ENCODE peak calls at places on chromosomes 5 and 9, in four cellular contexts. K is HepG2, E is SK-N-SH, N is GM12878. Z is an unnamed sample.

GRCh38 chr9:20790721-20791120 is 106.7 kb downstream of the FOCAD start:
- DNase-seq in K (no peak), E (no peak), N (no peak), Z (no peak)

GRCh38 chr5:96439477-96440184 is 6.6 kb upstream of the PCSK1 start:
- DNase-seq in K (no peak), E (no peak), N (peak; percentile 56), Z (no peak)

GRCh38 chr9:91117959-91118651 is 243.6 kb downstream of the AUH start:
- DNase-seq in K (no peak), E (no peak), N (no peak), Z (peak; percentile 23)

GRCh38 chr5:160649304-160649703 is 202.7 kb downstream of the ATP10B start:
- DNase-seq in K (peak; percentile 5), E (peak; percentile 6), N (no peak), Z (no peak)

GRCh38 chr9:36825179-36825578 is 208.9 kb downstream of the PAX5 start:
- DNase-seq in K (no peak), E (no peak), N (no peak), Z (no peak)

GRCh38 chr9:81565609-81566008 is 123.7 kb downstream of the TLE1 start:
- DNase-seq in K (no peak), E (no peak), N (no peak), Z (no peak)

GRCh38 chr9:23830459-23830805 is 4.4 kb upstream of the ELAVL2 start:
- DNase-seq in K (no peak), E (no peak), N (no peak), Z (no peak)

GRCh38 chr9:11319477-11320060 is 706.8 kb upstream of the PTPRD start:
- DNase-seq in K (no peak), E (peak; percentile 4), N (no peak), Z (no peak)

GRCh38 chr9:38003230-38003629 is 65.8 kb downstream of the SHB start:
- DNase-seq in K (no peak), E (no peak), N (no peak), Z (no peak)

GRCh38 chr5:95861858-95862561 is 39.5 kb upstream of the GLRX start:
- DNase-seq in K (no peak), E (no peak), N (no peak), Z (no peak)

GRCh38 chr9:86675805-86676204 is 271.5 kb downstream of the GAS1 start:
- DNase-seq in K (no peak), E (no peak), N (no peak), Z (no peak)

GRCh38 chr9:90433398-90433890 is 209.2 kb downstream of the DIRAS2 start:
- DNase-seq in K (no peak), E (no peak), N (no peak), Z (peak; percentile 80)

GRCh38 chr9:127447416-127448111 is 3.6 kb downstream of the RPL12 start:
- DNase-seq in K (no peak), E (no peak), N (no peak), Z (no peak)

GRCh38 chr5:75666801-75667200 is 50.4 kb downstream of the POC5 start:
- DNase-seq in K (no peak), E (no peak), N (no peak), Z (no peak)

GRCh38 chr9:91834740-91835139 is 115.3 kb downstream of the ROR2 start:
- DNase-seq in K (no peak), E (no peak), N (no peak), Z (no peak)

GRCh38 chr9:21017092-21017491 is 14.3 kb downstream of the HACD4 start:
- DNase-seq in K (no peak), E (no peak), N (no peak), Z (no peak)

GRCh38 chr5:84362061-84362720 is 22.5 kb downstream of the EDIL3 start:
- DNase-seq in K (no peak), E (no peak), N (no peak), Z (no peak)

GRCh38 chr9:91898451-91899433 is 51.3 kb downstream of the ROR2 start:
- DNase-seq in K (peak; percentile 9), E (peak; percentile 68), N (no peak), Z (no peak)

GRCh38 chr5:110785356-110785755 is 46.5 kb downstream of the SLC25A46 start:
- DNase-seq in K (no peak), E (no peak), N (no peak), Z (no peak)

GRCh38 chr5:172830876-172831662 is 3.0 kb upstream of the ERGIC1 start:
- DNase-seq in K (no peak), E (no peak), N (no peak), Z (no peak)

GRCh38 chr5:96655506-96655905 is 6.7 kb upstream of the CAST start:
- DNase-seq in K (no peak), E (no peak), N (no peak), Z (no peak)

GRCh38 chr5:90962481-90962880 is 403.9 kb downstream of the ADGRV1 start:
- DNase-seq in K (no peak), E (no peak), N (no peak), Z (no peak)

GRCh38 chr9:124008307-124008854 is 3.2 kb upstream of the LHX2 start:
- DNase-seq in K (no peak), E (peak; percentile 54), N (no peak), Z (peak; percentile 86)

GRCh38 chr5:55211184-55211874 is 15.8 kb downstream of the MCIDAS start:
- DNase-seq in K (no peak), E (no peak), N (no peak), Z (no peak)

GRCh38 chr9:137834846-137835546 is 42.6 kb upstream of the CACNA1B start:
- DNase-seq in K (no peak), E (no peak), N (no peak), Z (no peak)

GRCh38 chr5:111389390-111390082 is 122.8 kb downstream of the STARD4 start:
- DNase-seq in K (no peak), E (no peak), N (no peak), Z (no peak)

GRCh38 chr9:14221558-14221957 is 92.4 kb downstream of the NFIB start:
- DNase-seq in K (peak; percentile 14), E (no peak), N (no peak), Z (no peak)

DNA sequence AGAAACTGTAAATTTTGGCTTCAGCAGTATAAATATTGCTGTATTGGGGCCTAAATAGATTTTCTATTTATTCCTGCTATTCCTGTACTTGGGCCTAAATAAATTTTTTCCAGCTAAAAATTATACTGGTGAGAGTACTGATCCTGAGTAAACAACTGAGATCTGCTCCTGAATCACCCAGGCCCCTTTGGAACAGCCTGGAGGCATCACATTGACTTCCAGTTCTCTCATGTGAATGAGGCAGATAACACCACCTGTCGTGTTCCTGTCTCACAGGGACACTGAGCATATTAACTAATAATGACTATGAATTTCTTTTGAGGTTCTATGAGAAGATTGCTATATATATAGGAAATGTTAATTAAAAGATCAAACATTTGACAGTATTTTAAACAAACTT is 119.5 kb upstream of the PLCXD3 start:
- DNase-seq in K (no peak), E (peak; percentile 25), N (no peak), Z (no peak)
- TF ChIP-seq TCF12 in K (no peak), E (no peak), N (no peak), Z (no peak)

GRCh38 chr5:105940181-105940580 is 1730.6 kb downstream of the EFNA5 start:
- DNase-seq in K (no peak), E (no peak), N (no peak), Z (no peak)
- H2AFZ ChIP-seq in K (no peak overlapping the region), E (no peak overlapping the region), N (no peak overlapping the region), Z (no peak overlapping the region)

GRCh38 chr5:34716986-34717385 is 60.9 kb downstream of the RAI14 start:
- DNase-seq in K (no peak), E (no peak), N (no peak), Z (no peak)
- TF ChIP-seq TCF12 in K (no peak), E (no peak), N (no peak), Z (no peak)

DNA sequence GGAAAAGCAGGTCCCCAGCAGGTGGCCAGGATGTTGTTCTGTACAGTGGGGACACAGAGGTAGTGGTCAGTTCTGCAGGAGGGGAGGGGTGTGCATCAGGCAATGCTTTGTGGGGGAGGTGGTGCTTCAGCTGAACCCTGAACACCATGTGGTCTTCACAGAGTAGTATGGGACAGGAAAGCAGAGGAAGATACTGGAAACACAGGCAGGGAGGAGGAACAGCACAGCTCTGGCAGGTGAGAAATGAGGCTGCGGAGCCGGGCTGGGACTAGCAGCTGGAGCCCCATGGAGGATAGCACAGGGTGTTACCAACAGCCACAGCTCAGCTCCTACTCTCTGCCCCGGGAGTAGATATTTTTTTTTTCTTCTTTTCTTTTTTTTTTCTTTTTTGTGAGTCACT is 161.5 kb downstream of the ENTREP1 start:
- DNase-seq in K (no peak), E (no peak), N (no peak), Z (no peak)
- H2AFZ ChIP-seq in K (no peak overlapping the region), E (no peak overlapping the region), N (no peak overlapping the region), Z (peak overlapping the region; percentile 58)

Z was measured in H1.